ENCODE peak calls at places on chromosomes 2 and 18, in six cellular contexts. N, D, Z, X, E and T are unnamed samples.

GRCh38 chr2:43233218-43234212 is 7.1 kb upstream of the ZFP36L2 start:
- DNase-seq in Z (no peak), E (no peak), D (no peak), X (no peak), N (no peak), T (no peak)

GRCh38 chr2:158740591-158740990 is 54.5 kb upstream of the DAPL1 start:
- DNase-seq in E (no peak), X (no peak), Z (no peak), N (no peak), D (no peak), T (peak)

GRCh38 chr18:5975111-5975622 is 79.8 kb upstream of the TMEM200C start:
- DNase-seq in D (peak), X (peak), E (no peak), N (no peak), Z (no peak), T (peak)

GRCh38 chr18:22488554-22488953 is 70.8 kb upstream of the CTAGE1 start:
- DNase-seq in N (no peak), E (no peak), Z (no peak), D (no peak), X (no peak), T (peak)

GRCh38 chr2:241531161-241531722 is 22.9 kb upstream of the STK25 start:
- DNase-seq in X (no peak), D (no peak), E (no peak), N (no peak), Z (no peak), T (no peak)

GRCh38 chr18:58313491-58314032 is 269.5 kb downstream of the NEDD4L start:
- DNase-seq in X (no peak), Z (no peak), D (peak), E (peak), N (no peak), T (peak)

GRCh38 chr18:78620326-78620725 is 359.3 kb upstream of the SALL3 start:
- DNase-seq in N (no peak), X (no peak), E (no peak), D (no peak), Z (no peak), T (no peak)

GRCh38 chr2:48173141-48173540 is 266.8 kb upstream of the FBXO11 start:
- DNase-seq in D (peak), E (no peak), Z (no peak), N (no peak), X (no peak), T (no peak)

GRCh38 chr2:43458002-43458628 is 137.7 kb downstream of the THADA start:
- DNase-seq in X (no peak), Z (no peak), E (no peak), D (peak), N (no peak), T (peak)

GRCh38 chr2:218292700-218293014 is 354 bp upstream of the TMBIM1 start:
- DNase-seq in Z (no peak), D (no peak), N (no peak), X (no peak), E (no peak), T (no peak)
- H3K27ac ChIP-seq in Z (peak), D (peak), N (no peak), X (no peak), E (peak), T (peak)

GRCh38 chr2:79604748-79605147 is 91.9 kb downstream of the CTNNA2 start:
- DNase-seq in E (no peak), D (no peak), X (no peak), N (no peak), Z (no peak), T (no peak)
- H3K9ac ChIP-seq in E (no peak), D (no peak), X (no peak), N (no peak), Z (no peak), T (no peak)

DNA sequence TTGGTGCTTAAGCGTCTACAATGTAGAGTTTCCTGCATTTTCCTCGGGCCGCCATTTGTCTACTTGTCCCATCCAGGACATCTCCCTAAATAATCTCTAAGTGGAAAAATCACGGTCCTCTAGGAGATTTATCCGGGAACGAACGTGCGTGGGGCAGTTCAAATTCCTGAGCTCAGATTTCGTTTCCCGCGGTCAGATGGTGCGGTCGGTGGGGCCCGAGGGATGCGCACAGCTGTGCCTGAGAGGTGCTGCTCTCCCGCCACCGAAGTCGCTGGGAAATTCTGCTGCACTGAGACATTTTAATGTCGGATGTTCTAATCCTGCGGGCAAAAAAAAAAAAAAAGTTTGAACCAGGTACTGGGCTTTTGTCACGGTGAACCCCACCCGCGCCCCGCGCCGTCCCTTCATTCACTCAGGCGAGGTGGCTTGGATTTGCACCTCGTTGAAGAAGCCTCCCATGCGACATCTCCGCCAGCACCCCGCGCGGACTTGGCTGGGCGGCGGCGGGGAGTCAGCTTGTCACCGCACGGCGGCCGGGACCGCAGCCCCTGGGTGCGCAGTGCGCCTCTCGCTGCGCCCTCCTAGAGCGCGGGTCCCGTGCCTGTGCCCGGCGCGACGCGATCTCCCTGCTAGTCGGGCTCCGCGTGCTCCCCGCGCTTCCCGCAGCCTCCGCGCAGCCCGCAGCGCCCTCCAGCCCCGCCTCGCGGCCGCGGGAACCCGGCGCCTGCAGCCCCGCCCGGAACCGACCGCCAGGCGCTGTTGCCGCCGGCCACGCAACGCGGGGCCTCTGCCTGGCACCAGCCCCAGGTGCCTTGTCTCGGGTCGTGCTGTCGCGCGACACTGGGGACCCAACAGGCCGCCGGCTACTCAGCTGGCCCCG is 192.0 kb upstream of the TCF4 start:
- DNase-seq in X (peak), E (no peak), D (no peak), N (peak), Z (no peak), T (peak)
- H3K27ac ChIP-seq in X (no peak), E (peak), D (no peak), N (peak), Z (no peak), T (no peak)

DNA sequence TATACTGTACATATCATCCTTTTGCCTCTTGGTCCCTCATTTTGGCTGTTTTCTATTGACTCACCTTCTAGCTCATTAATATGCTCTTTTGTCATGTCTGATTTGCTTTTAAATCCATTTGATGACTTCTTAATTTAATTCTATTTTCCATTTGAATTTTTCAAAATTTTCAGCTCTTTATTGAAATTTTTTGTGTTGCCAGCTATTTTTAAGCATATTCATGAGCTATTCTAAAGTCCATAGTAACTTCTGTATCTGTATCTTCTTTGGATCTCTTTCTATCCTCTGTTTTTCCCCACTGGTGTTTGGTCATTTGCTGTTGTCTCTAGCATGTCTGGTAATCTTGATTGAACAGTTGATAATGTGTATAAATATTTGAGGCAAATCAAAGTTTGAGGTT is 227.8 kb downstream of the NDUFA10 start:
- DNase-seq in Z (no peak), X (no peak), E (no peak), D (no peak), N (no peak), T (no peak)
- H3K9ac ChIP-seq in Z (no peak), X (no peak), E (no peak), D (no peak), N (no peak), T (no peak)

DNA sequence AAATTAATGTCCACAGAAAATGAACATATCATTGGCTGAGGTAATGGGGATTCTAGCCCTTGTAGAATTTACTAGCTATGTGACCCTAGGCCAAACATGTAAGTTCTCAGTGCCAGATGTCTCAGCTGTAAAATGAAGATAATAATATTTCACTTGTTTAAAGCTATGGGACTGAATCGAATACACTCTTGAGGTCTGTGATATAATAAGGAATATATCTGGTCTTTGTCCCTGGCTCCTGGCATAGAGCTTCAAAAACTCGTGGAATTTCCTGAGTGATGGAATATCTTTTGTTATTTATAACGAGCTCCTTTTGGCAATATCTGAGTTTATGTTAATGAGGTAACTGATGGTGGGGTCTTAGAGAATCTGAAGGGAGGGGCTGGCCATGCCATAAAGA is 201.4 kb upstream of the CYP26B1 start:
- DNase-seq in N (no peak), X (no peak), Z (no peak), E (no peak), D (no peak), T (no peak)
- H3K27ac ChIP-seq in N (no peak), X (no peak), Z (no peak), E (no peak), D (no peak), T (no peak)

GRCh38 chr2:230861564-230862255 is 3.0 kb upstream of the ITM2C start:
- DNase-seq in E (no peak), X (peak), D (no peak), Z (no peak), N (no peak), T (no peak)
- H3K9ac ChIP-seq in E (no peak), X (no peak), D (no peak), Z (no peak), N (no peak), T (no peak)

DNA sequence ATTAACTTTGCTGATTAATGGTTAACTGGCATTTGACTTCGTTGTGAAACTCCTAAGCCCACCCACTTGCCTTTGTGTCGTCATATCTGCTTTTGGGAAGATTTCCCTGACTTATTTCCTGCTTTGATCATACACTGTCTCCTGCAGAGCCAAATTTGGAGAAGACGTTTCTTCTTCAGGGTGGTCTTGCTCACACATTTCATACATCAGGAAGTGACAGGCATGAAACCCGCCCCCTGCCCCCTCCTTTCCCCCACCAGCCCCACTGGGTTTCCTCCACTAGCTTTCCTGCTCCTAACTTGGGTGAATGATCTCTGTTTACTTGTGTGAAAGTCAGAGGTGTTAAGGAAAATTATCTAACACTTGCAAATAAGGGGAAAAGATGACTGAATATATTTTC is 300.1 kb downstream of the TSN start:
- DNase-seq in N (no peak), D (no peak), E (no peak), Z (no peak), X (peak), T (no peak)
- H3K27ac ChIP-seq in N (no peak), D (no peak), E (no peak), Z (no peak), X (peak), T (no peak)

DNA sequence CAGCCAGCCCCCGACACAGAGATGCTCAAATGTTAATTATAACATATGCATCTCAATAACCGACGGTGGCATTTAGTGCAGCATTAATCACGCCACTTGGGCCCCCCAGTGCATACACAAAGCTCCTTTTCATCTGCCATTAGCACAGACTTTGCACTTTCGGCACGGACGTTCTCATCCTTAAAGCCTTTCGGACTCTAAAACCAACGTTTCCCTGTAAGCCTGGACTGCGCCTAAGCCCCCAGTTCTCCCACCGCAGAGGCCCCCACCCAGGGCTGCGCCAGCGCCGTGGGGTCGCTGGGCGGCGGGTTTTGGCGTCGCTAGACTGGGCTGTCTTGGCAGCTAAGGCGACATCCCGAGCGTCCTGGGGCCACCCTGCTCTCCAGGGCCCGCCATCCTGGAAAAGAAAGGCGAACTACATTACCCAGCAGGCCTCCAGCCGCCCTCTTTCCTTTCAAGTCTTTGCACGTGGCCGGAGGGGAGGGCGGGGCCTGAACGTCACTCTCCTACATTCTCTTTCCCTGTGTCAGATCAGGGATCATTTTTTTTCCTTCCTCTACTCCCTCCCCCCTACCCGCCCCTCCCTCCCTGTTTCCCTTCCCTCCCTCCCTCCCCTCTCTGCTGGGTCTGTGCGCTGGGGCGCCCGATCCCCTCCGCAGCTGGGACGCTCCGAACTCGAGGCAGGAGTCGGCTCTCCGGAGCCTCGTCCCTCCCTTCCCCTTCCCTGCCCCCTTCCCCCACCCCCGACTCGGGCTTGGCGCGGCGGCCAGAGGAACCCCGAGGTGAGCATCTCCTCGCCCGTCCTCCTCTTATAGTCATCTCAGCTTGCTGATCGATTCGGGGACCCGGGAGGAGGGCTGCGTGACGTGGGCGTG is at the start of gene CTIF:
- DNase-seq in E (peak), X (peak), N (peak), Z (peak), D (peak), T (peak)
- H3K9ac ChIP-seq in E (peak), X (peak), N (no peak), Z (peak), D (peak), T (peak)